ENCODE peak calls at places on chromosomes 7 and 10, in four cellular contexts. One of them, this sample, is unnamed.

GRCh38 chr7:78020131-78020873 is 221.7 kb downstream of the PHTF2 start:
- DNase-seq in mesendoderm: peak; percentile 83
- DNase-seq in pancreas: no peak
- DNase-seq in germinal center: peak; percentile 54
- DNase-seq in this sample: peak; percentile 67

GRCh38 chr10:110268442-110268841 is 36.3 kb downstream of the SMNDC1 start:
- DNase-seq in mesendoderm: no peak
- DNase-seq in pancreas: no peak
- DNase-seq in germinal center: no peak
- DNase-seq in this sample: no peak

GRCh38 chr7:77258014-77258413 is 58.4 kb upstream of the FGL2 start:
- DNase-seq in mesendoderm: no peak
- DNase-seq in pancreas: no peak
- DNase-seq in germinal center: no peak
- DNase-seq in this sample: no peak

GRCh38 chr10:122237326-122237725 is 33.8 kb upstream of the BTBD16 start:
- DNase-seq in mesendoderm: no peak
- DNase-seq in pancreas: no peak
- DNase-seq in germinal center: no peak
- DNase-seq in this sample: no peak

GRCh38 chr7:132943645-132944044 is 138.2 kb downstream of the CHCHD3 start:
- DNase-seq in mesendoderm: no peak
- DNase-seq in pancreas: no peak
- DNase-seq in germinal center: no peak
- DNase-seq in this sample: no peak

GRCh38 chr10:125160856-125161569 is 650 bp upstream of the CTBP2 start:
- DNase-seq in mesendoderm: peak; percentile 97
- DNase-seq in pancreas: peak; percentile 86
- DNase-seq in germinal center: peak; percentile 40
- DNase-seq in this sample: peak; percentile 72

GRCh38 chr7:132462478-132462877 is 113.8 kb downstream of the PLXNA4 start:
- DNase-seq in mesendoderm: no peak
- DNase-seq in pancreas: no peak
- DNase-seq in germinal center: no peak
- DNase-seq in this sample: no peak

GRCh38 chr10:71250842-71251241 is 38.5 kb downstream of the UNC5B start:
- DNase-seq in mesendoderm: no peak
- DNase-seq in pancreas: no peak
- DNase-seq in germinal center: no peak
- DNase-seq in this sample: no peak

GRCh38 chr10:74628136-74628535 is 198.3 kb upstream of the KAT6B start:
- DNase-seq in mesendoderm: no peak
- DNase-seq in pancreas: no peak
- DNase-seq in germinal center: no peak
- DNase-seq in this sample: no peak

GRCh38 chr7:127504715-127505114 is 80.7 kb downstream of the GCC1 start:
- DNase-seq in mesendoderm: peak; percentile 69
- DNase-seq in pancreas: peak; percentile 65
- DNase-seq in germinal center: peak; percentile 22
- DNase-seq in this sample: no peak

GRCh38 chr7:3011211-3011852 is 32.3 kb downstream of the CARD11 start:
- DNase-seq in mesendoderm: no peak
- DNase-seq in pancreas: no peak
- DNase-seq in germinal center: no peak
- DNase-seq in this sample: no peak

GRCh38 chr7:32519763-32520162 is 24.5 kb downstream of the AVL9 start:
- DNase-seq in mesendoderm: no peak
- DNase-seq in pancreas: no peak
- DNase-seq in germinal center: no peak
- DNase-seq in this sample: no peak

GRCh38 chr10:105347487-105347886 is 706.4 kb downstream of the SORCS3 start:
- DNase-seq in mesendoderm: no peak
- DNase-seq in pancreas: no peak
- DNase-seq in germinal center: no peak
- DNase-seq in this sample: no peak

GRCh38 chr10:78808736-78809135 is 260.0 kb upstream of the ZMIZ1 start:
- DNase-seq in mesendoderm: no peak
- DNase-seq in pancreas: no peak
- DNase-seq in germinal center: no peak
- DNase-seq in this sample: no peak

GRCh38 chr7:64045301-64046040 is at the start of gene ZNF727:
- DNase-seq in mesendoderm: no peak
- DNase-seq in pancreas: peak; percentile 60
- DNase-seq in germinal center: no peak
- DNase-seq in this sample: no peak

GRCh38 chr7:7292085-7292484 is 109.7 kb downstream of the C1GALT1 start:
- DNase-seq in mesendoderm: no peak
- DNase-seq in pancreas: no peak
- DNase-seq in germinal center: no peak
- DNase-seq in this sample: no peak

GRCh38 chr7:100791881-100792666 is 35.2 kb downstream of the EPHB4 start:
- DNase-seq in mesendoderm: no peak
- DNase-seq in pancreas: peak; percentile 79
- DNase-seq in germinal center: no peak
- DNase-seq in this sample: no peak

GRCh38 chr7:100888988-100889760 is at the start of gene UFSP1:
- DNase-seq in mesendoderm: no peak
- DNase-seq in pancreas: peak; percentile 80
- DNase-seq in germinal center: no peak
- DNase-seq in this sample: no peak

GRCh38 chr10:103682042-103682441 is 173.3 kb downstream of the SH3PXD2A start:
- DNase-seq in mesendoderm: no peak
- DNase-seq in pancreas: no peak
- DNase-seq in germinal center: no peak
- DNase-seq in this sample: no peak

GRCh38 chr7:9507281-9507680 is 1073.9 kb downstream of the NXPH1 start:
- DNase-seq in mesendoderm: peak; percentile 11
- DNase-seq in pancreas: no peak
- DNase-seq in germinal center: no peak
- DNase-seq in this sample: no peak

GRCh38 chr7:157757211-157757610 is 420.4 kb downstream of the DNAJB6 start:
- DNase-seq in mesendoderm: no peak
- DNase-seq in pancreas: peak; percentile 37
- DNase-seq in germinal center: no peak
- DNase-seq in this sample: no peak

GRCh38 chr7:111098011-111098925 is 7.3 kb downstream of the LRRN3 start:
- DNase-seq in mesendoderm: peak; percentile 70
- DNase-seq in pancreas: no peak
- DNase-seq in germinal center: no peak
- DNase-seq in this sample: no peak

GRCh38 chr7:57646219-57646900 is 196.4 kb downstream of the ZNF716 start:
- DNase-seq in mesendoderm: no peak
- DNase-seq in pancreas: no peak
- DNase-seq in germinal center: no peak
- DNase-seq in this sample: no peak

GRCh38 chr10:58237014-58237830 is 30.5 kb downstream of the IPMK start:
- DNase-seq in mesendoderm: peak; percentile 70
- DNase-seq in pancreas: no peak
- DNase-seq in germinal center: no peak
- DNase-seq in this sample: no peak

GRCh38 chr7:74275401-74275881 is 13.8 kb upstream of the CLIP2 start:
- DNase-seq in mesendoderm: peak; percentile 74
- DNase-seq in pancreas: peak; percentile 61
- DNase-seq in germinal center: peak; percentile 56
- DNase-seq in this sample: no peak

GRCh38 chr10:52769966-52770365 is 2.6 kb downstream of the MBL2 start:
- DNase-seq in mesendoderm: no peak
- DNase-seq in pancreas: no peak
- DNase-seq in germinal center: no peak
- DNase-seq in this sample: no peak

GRCh38 chr10:124886195-124886594 is 55.7 kb upstream of the ZRANB1 start:
- DNase-seq in mesendoderm: no peak
- DNase-seq in pancreas: no peak
- DNase-seq in germinal center: no peak
- DNase-seq in this sample: no peak

GRCh38 chr7:138000081-138000701 is 1.7 kb downstream of the CREB3L2 start:
- DNase-seq in mesendoderm: peak; percentile 90
- DNase-seq in pancreas: no peak
- DNase-seq in germinal center: no peak
- DNase-seq in this sample: peak; percentile 44

GRCh38 chr7:151168022-151168786 is 710 bp upstream of the GBX1 start:
- DNase-seq in mesendoderm: peak; percentile 60
- DNase-seq in pancreas: peak; percentile 85
- DNase-seq in germinal center: peak; percentile 76
- DNase-seq in this sample: peak; percentile 66

GRCh38 chr10:44817961-44818649 is 93.0 kb upstream of the TMEM72 start:
- DNase-seq in mesendoderm: no peak
- DNase-seq in pancreas: no peak
- DNase-seq in germinal center: no peak
- DNase-seq in this sample: no peak